ENCODE peak calls at places on chromosomes 12 and 14, in seven cellular contexts. P, J, O, D, Z, V and L are unnamed samples.
A peak's percentile ranks its signal among the peaks of the same experiment; 100 is the strongest.

GRCh38 chr12:29569392-29569791 is 71.9 kb upstream of the OVCH1 start:
- DNase-seq in V (no peak), J (no peak), D (no peak), O (no peak), Z (no peak), P (no peak), L (no peak)

GRCh38 chr12:29113101-29113500 is 36.0 kb upstream of the FAR2 start:
- DNase-seq in J (peak; percentile 41), Z (peak; percentile 2), D (no peak), V (no peak), O (no peak), P (no peak), L (no peak)

GRCh38 chr14:44640416-44640815 is 133.3 kb upstream of the FSCB start:
- DNase-seq in J (no peak), O (no peak), P (no peak), D (no peak), Z (no peak), V (no peak), L (no peak)

GRCh38 chr14:88986146-88986841 is 161.8 kb downstream of the TTC8 start:
- DNase-seq in P (no peak), Z (peak; percentile 69), D (no peak), O (no peak), J (peak; percentile 85), V (no peak), L (no peak)

GRCh38 chr12:124150176-124150575 is 144.7 kb upstream of the RFLNA start:
- DNase-seq in O (no peak), Z (no peak), J (no peak), V (no peak), D (no peak), P (peak; percentile 84), L (no peak)

GRCh38 chr12:65535951-65536350 is 257.5 kb downstream of the MSRB3 start:
- DNase-seq in V (no peak), O (no peak), D (no peak), P (no peak), Z (no peak), J (no peak), L (no peak)

GRCh38 chr14:62983821-62984220 is 61.4 kb downstream of the KCNH5 start:
- DNase-seq in J (no peak), Z (no peak), D (no peak), V (no peak), P (no peak), O (no peak), L (no peak)

GRCh38 chr14:58133739-58134138 is 18.3 kb downstream of the ARMH4 start:
- DNase-seq in P (no peak), Z (peak; percentile 54), O (no peak), D (no peak), J (peak; percentile 18), V (no peak), L (no peak)

GRCh38 chr12:55721601-55722213 is 1.5 kb downstream of the RDH5 start:
- DNase-seq in P (no peak), Z (no peak), J (peak; percentile 37), D (no peak), V (no peak), O (no peak), L (no peak)

GRCh38 chr12:8860165-8860961 is 37.9 kb downstream of the A2ML1 start:
- DNase-seq in Z (peak; percentile 72), V (peak; percentile 63), P (peak; percentile 48), J (peak; percentile 41), D (peak; percentile 72), O (peak; percentile 44), L (peak; percentile 23)
- TF ChIP-seq CTCF in Z (peak; percentile 76), V (peak; percentile 89), P (peak; percentile 73), J (peak; percentile 65), D (peak; percentile 76), O (peak; percentile 49), L (peak; percentile 48)

DNA sequence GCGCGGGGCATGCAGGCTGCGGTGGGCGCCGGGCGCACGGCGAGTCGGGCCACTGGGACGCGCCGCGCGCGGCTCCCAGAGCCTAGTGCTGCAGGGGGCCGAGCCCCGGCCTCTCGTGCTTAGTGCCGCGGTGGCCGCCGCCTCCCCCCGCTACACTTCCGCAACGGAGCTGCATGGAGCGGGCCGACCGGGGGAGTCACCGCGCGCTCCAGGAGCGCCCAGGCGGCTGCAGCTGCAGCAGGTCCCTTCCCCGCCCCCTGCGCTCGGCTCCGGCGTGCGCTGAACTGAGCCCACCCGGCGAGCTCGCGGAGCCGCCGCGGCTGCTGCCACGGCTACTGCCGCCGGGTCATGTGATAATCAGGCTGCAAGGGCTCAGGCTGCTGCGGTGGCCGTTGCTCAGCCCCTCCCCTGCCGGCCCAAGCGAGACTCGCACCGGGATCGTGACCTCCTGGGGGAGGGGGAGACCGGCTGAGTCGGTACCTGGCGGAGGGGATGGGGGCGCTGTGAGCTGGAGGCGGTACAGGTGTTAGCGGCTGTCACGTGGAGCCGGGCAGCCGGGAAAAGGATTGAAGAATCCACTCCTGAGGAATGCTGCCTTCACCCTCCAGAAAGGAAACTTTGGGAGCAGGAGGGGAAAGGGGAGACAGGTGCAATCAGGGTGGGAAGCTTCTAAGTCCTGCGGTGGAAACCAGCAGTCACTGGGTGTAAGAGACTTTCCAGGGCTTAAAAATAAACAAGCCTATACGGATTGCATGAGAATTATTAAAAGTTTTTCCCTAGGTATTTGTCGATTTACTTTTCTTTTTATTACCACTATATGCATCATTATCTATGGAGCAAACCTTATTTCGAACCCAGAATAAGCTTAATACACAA is at the start of gene PPM1H:
- DNase-seq in D (peak; percentile 93), Z (peak; percentile 9), J (peak; percentile 58), P (peak; percentile 85), V (peak; percentile 94), O (peak; percentile 79), L (peak; percentile 74)
- TF ChIP-seq CTCF in D (peak; percentile 69), Z (peak; percentile 32), J (peak; percentile 15), P (peak; percentile 78), V (peak; percentile 84), O (no peak), L (no peak)

GRCh38 chr12:45178771-45179170 is 37.1 kb upstream of the ANO6 start:
- DNase-seq in D (no peak), P (no peak), J (no peak), Z (no peak), V (no peak), O (no peak), L (no peak)

GRCh38 chr12:45186762-45187161 is 29.1 kb upstream of the ANO6 start:
- DNase-seq in O (no peak), Z (no peak), V (no peak), P (no peak), D (no peak), J (no peak), L (no peak)

GRCh38 chr12:45184145-45184958 is 31.5 kb upstream of the ANO6 start:
- DNase-seq in Z (no peak), V (no peak), D (no peak), O (no peak), J (no peak), P (no peak), L (peak; percentile 52)

GRCh38 chr12:45182511-45182910 is 33.4 kb upstream of the ANO6 start:
- DNase-seq in P (no peak), V (no peak), J (peak; percentile 23), D (no peak), Z (no peak), O (no peak), L (no peak)

GRCh38 chr12:45183263-45183662 is 32.6 kb upstream of the ANO6 start:
- DNase-seq in O (no peak), J (peak; percentile 41), Z (peak; percentile 55), D (no peak), P (no peak), V (no peak), L (no peak)
- TF ChIP-seq CTCF in O (no peak), J (peak; percentile 42), Z (peak; percentile 65), D (peak; percentile 37), P (no peak), V (peak; percentile 31), L (no peak)

GRCh38 chr12:47814539-47815170 is 5.0 kb downstream of the HDAC7 start:
- DNase-seq in J (no peak), V (no peak), Z (no peak), D (no peak), O (no peak), P (no peak), L (no peak)

GRCh38 chr12:47812797-47813490 is 6.8 kb downstream of the HDAC7 start:
- DNase-seq in O (peak; percentile 93), P (peak; percentile 75), J (peak; percentile 96), Z (peak; percentile 90), V (peak; percentile 83), D (peak; percentile 89), L (peak; percentile 83)

GRCh38 chr12:47811581-47812484 is 7.9 kb downstream of the HDAC7 start:
- DNase-seq in O (no peak), Z (peak; percentile 98), V (no peak), D (no peak), J (peak; percentile 86), P (no peak), L (no peak)

GRCh38 chr12:47811070-47811391 is 8.7 kb downstream of the HDAC7 start:
- DNase-seq in O (no peak), D (no peak), Z (no peak), J (no peak), P (no peak), V (no peak), L (no peak)

DNA sequence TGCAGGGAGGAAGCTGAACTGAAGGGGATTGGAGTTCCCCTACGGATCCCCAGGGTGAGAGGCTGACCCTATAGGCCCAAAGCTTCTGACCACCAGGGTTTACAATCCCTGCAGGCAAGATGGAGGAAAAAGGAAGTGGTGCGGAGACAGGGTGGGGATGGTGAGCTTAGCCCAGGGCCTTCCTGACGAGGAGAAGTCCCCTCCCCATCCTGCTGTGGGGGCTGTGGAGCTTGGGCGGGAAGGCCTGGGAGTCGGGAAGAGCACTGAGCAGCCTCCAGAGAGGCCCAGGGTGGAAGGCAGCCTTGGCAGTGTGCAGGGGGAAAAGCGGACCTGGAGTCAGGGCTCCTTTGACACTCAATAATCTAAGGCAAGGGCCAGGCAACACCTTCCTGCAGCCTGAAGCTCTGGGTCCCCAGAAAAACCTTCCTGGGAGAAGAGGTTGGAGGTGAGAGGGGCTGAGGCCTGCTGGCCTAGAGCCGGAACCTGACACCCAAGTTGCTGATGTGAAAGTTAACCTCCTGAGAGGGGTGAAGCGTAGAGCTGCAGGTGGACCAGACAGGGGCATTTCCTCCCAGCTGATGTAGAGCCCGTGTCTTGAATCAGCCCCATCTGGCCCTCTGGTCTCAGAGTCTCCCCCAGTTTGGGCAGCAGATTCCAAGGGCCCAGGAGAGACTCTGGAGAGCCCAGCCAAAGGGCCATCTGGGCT is 6.1 kb downstream of the HDAC7 start:
- DNase-seq in V (no peak), J (peak; percentile 38), O (peak; percentile 77), D (peak; percentile 53), Z (no peak), P (no peak), L (peak; percentile 82)
- TF ChIP-seq CTCF in V (no peak), J (no peak), O (no peak), D (peak; percentile 5), Z (no peak), P (no peak), L (no peak)